ENCODE peak calls at places on chromosomes 1 and 21, in six cellular contexts. M is hepatocyte, J is PC-3, W is HCT116, K is fibroblast of lung, P is GM23338. Z is an unnamed sample. For H3K4me1, the result is how much of the 10 kb centered on the place peaks cover.

GRCh38 chr1:22416555-22417454 is 34.8 kb upstream of the ZBTB40 start:
- DNase-seq in M (peak), J (peak), W (peak), K (peak), P (peak), Z (peak)

GRCh38 chr1:41574842-41575241 is 90.4 kb upstream of the EDN2 start:
- DNase-seq in M (no peak), J (no peak), W (no peak), K (no peak), P (no peak), Z (no peak)

GRCh38 chr1:164774819-164775654 is 216.1 kb downstream of the PBX1 start:
- DNase-seq in M (peak), J (no peak), W (no peak), K (no peak), P (no peak), Z (peak)

GRCh38 chr1:8078176-8078671 is 52.1 kb upstream of the ERRFI1 start:
- DNase-seq in M (peak), J (peak), W (peak), K (peak), P (peak), Z (no peak)

GRCh38 chr1:217562229-217562878 is 68.5 kb downstream of the GPATCH2 start:
- DNase-seq in M (no peak), J (peak), W (no peak), K (peak), P (no peak), Z (peak)

GRCh38 chr1:82578086-82578726 is 777.5 kb downstream of the ADGRL2 start:
- DNase-seq in M (no peak), J (no peak), W (no peak), K (no peak), P (no peak), Z (no peak)

GRCh38 chr1:9282436-9282955 is 10.2 kb upstream of the SPSB1 start:
- DNase-seq in M (no peak), J (no peak), W (no peak), K (no peak), P (no peak), Z (no peak)

GRCh38 chr1:205971082-205971481 is 27.8 kb upstream of the SLC26A9 start:
- DNase-seq in M (no peak), J (no peak), W (no peak), K (no peak), P (no peak), Z (no peak)

GRCh38 chr1:42209516-42210370 is 45.2 kb upstream of the GUCA2A start:
- DNase-seq in M (no peak), J (peak), W (no peak), K (peak), P (no peak), Z (no peak)

GRCh38 chr1:7938070-7938469 is 2.6 kb downstream of the TNFRSF9 start:
- DNase-seq in M (no peak), J (no peak), W (no peak), K (no peak), P (no peak), Z (no peak)

GRCh38 chr1:92820551-92820950 is 11.3 kb upstream of the RPL5 start:
- DNase-seq in M (no peak), J (no peak), W (no peak), K (no peak), P (no peak), Z (no peak)

GRCh38 chr1:181675091-181675490 is 191.8 kb downstream of the CACNA1E start:
- DNase-seq in M (no peak), J (no peak), W (no peak), K (no peak), P (no peak), Z (no peak)

GRCh38 chr1:58143972-58144752 is 402.4 kb downstream of the OMA1 start:
- DNase-seq in M (no peak), J (no peak), W (no peak), K (no peak), P (no peak), Z (peak)

GRCh38 chr1:46549697-46550681 is 1.5 kb downstream of the KNCN start:
- DNase-seq in M (peak), J (peak), W (no peak), K (peak), P (peak), Z (peak)

GRCh38 chr1:205983925-205984725 is 19.1 kb downstream of the RAB7B start:
- DNase-seq in M (peak), J (peak), W (peak), K (peak), P (peak), Z (peak)

GRCh38 chr1:53560572-53561487 is 101.6 kb downstream of the DMRTB1 start:
- DNase-seq in M (no peak), J (no peak), W (no peak), K (peak), P (no peak), Z (peak)

GRCh38 chr1:224504642-224505041 is 70.0 kb upstream of the WDR26 start:
- DNase-seq in M (no peak), J (no peak), W (no peak), K (no peak), P (no peak), Z (no peak)

GRCh38 chr1:33255347-33256311 is 663 bp upstream of the ZNF362 start:
- DNase-seq in M (peak), J (peak), W (peak), K (peak), P (peak), Z (peak)

GRCh38 chr1:210132582-210132981 is 100.0 kb upstream of the SERTAD4 start:
- DNase-seq in M (peak), J (peak), W (no peak), K (peak), P (peak), Z (peak)

GRCh38 chr21:45255381-45256020 is 32.2 kb downstream of the POFUT2 start:
- DNase-seq in M (no peak), J (peak), W (peak), K (no peak), P (no peak), Z (no peak)

GRCh38 chr1:238606457-238606856 is 715.7 kb upstream of the ZP4 start:
- DNase-seq in M (no peak), J (peak), W (no peak), K (no peak), P (no peak), Z (no peak)

GRCh38 chr1:82586473-82586872 is 785.7 kb downstream of the ADGRL2 start:
- DNase-seq in M (no peak), J (no peak), W (no peak), K (peak), P (no peak), Z (no peak)

GRCh38 chr1:199243423-199244061 is 604.7 kb downstream of the PTPRC start:
- DNase-seq in M (peak), J (peak), W (peak), K (peak), P (peak), Z (peak)

GRCh38 chr21:36446296-36446695 is 33.6 kb downstream of the CLDN14 start:
- DNase-seq in M (no peak), J (no peak), W (no peak), K (no peak), P (no peak), Z (no peak)

GRCh38 chr1:4655674-4656532 is 1.5 kb downstream of the AJAP1 start:
- DNase-seq in M (peak), J (peak), W (no peak), K (no peak), P (no peak), Z (peak)

GRCh38 chr1:4653796-4654715 is at the start of gene AJAP1:
- DNase-seq in M (peak), J (no peak), W (no peak), K (no peak), P (no peak), Z (no peak)

GRCh38 chr1:4653328-4653660 is 1.1 kb upstream of the AJAP1 start:
- DNase-seq in M (no peak), J (no peak), W (no peak), K (no peak), P (no peak), Z (no peak)

GRCh38 chr1:4656533-4657140 is 2.2 kb downstream of the AJAP1 start:
- DNase-seq in M (no peak), J (no peak), W (no peak), K (no peak), P (no peak), Z (no peak)

GRCh38 chr1:4654764-4655673 is 610 bp downstream of the AJAP1 start:
- DNase-seq in M (peak), J (no peak), W (no peak), K (no peak), P (no peak), Z (no peak)
- TF ChIP-seq EZH2 in M (peak), J (no peak), W (no peak), K (no peak), P (no peak), Z (no peak)

GRCh38 chr1:40382110-40382464 is 8.6 kb downstream of the SMAP2 start:
- DNase-seq in M (no peak), J (peak), W (no peak), K (no peak), P (no peak), Z (no peak)
- H3K4me1 ChIP-seq in M (under half), J (half or more), W (under half), K (under half), P (under half), Z (half or more)

DNA sequence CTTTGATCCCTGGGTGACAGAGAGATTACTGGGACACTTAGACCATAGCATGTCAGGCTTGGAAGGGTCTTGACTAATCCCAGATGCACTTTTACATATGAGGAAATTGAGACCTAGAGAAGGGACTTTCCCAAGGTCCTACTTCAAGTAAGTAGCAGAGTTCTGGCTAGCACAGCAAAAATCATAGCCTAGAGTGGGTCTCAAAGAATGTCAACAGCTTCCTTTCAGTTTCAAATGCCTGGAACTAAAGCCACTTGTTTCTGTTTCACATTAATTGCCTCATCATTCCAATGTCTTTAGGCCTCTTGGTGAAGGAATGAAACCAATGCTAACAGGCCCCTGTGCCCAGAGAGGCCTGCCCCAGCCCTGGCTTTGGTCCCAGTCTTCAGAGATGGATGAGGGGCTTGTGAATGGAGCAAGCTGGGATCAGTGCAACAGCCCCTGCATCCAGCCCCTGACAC is 26.6 kb downstream of the ATF3 start:
- DNase-seq in M (no peak), J (no peak), W (no peak), K (peak), P (no peak), Z (no peak)
- H3K27ac ChIP-seq in M (peak), J (no peak), W (no peak), K (peak), P (no peak), Z (peak)

GRCh38 chr1:47683402-47683801 is 245.6 kb downstream of the FOXD2 start:
- DNase-seq in M (no peak), J (no peak), W (no peak), K (no peak), P (no peak), Z (no peak)
- TF ChIP-seq EZH2 in M (no peak), J (no peak), W (no peak), K (no peak), P (no peak), Z (no peak)

GRCh38 chr1:154937051-154937987 is 800 bp upstream of the PMVK start:
- DNase-seq in M (peak), J (peak), W (peak), K (peak), P (peak), Z (peak)

GRCh38 chr1:154938604-154939399 is 2.3 kb upstream of the PMVK start:
- DNase-seq in M (peak), J (peak), W (no peak), K (no peak), P (no peak), Z (no peak)

GRCh38 chr1:154935749-154936415 is 637 bp downstream of the PMVK start:
- DNase-seq in M (no peak), J (no peak), W (no peak), K (no peak), P (no peak), Z (no peak)

GRCh38 chr1:154936416-154937050 is at the start of gene PMVK:
- DNase-seq in M (peak), J (peak), W (peak), K (peak), P (peak), Z (peak)

DNA sequence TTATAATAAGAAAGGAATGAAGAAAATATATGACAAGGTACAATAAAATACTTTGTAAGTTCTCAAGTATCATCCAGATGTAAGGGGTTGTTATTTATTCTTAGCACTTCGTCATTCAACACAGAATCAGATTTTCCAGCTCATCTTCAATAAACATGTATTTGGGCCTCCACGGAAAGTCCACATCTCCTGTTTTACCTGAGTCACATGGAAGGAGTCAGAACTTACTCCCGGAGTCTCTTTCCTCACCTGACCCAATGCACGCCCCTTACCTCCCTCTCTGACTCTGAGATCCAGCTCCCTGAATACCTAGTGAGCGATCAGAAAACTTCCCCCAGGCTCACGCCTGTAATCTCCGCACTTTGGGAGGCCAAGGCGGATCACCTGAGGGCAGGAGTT is 1.5 kb upstream of the PMVK start:
- DNase-seq in M (no peak), J (peak), W (no peak), K (no peak), P (no peak), Z (no peak)
- H3K4me1 ChIP-seq in M (under half), J (under half), W (under half), K (under half), P (under half), Z (half or more)

DNA sequence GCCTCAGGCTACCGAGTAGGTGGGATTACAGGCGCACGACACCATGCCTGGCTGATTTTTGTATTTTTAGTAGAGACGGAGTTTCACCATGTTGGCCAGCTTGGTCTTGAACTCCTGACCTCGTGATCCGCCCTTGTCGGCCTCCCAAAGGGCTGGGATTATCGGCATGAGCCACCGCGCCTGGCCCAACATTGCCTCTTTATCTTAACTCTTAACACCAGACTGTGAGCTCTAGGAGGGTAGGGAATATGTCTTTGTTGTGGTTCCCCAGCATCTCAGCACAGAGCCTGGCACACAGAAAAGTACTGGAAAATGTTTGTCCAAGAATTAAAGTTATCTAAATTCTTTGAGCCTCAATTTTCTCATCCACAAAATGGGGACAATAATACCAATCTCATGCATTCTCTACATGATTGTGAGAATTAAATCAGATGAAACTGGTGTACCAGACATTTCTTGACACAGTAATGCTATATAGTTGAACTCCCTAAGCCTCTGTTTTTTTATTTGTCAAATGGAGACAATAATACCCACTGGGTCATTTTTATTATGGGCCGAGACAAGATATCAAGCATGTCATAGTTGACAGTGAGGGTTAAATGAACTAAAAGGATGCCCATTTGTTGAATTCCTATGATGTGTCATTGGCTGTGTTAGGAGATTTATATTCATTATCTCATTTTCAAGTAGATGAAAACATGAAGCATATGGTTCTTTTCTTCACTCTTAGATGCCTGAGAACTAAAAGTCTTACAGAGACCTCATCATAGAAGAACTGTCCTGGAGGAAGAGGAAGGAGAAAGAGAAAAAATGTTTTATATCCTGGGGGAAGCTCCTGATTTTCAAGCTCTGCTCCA is 17.7 kb upstream of the OTUD3 start:
- DNase-seq in M (no peak), J (no peak), W (no peak), K (no peak), P (no peak), Z (no peak)
- H3K27ac ChIP-seq in M (peak), J (peak), W (no peak), K (no peak), P (no peak), Z (no peak)

GRCh38 chr1:1780598-1781525 is 2.6 kb upstream of the NADK start:
- DNase-seq in M (no peak), J (no peak), W (no peak), K (no peak), P (no peak), Z (no peak)

GRCh38 chr1:1781526-1781903 is 3.2 kb upstream of the NADK start:
- DNase-seq in M (no peak), J (no peak), W (no peak), K (no peak), P (no peak), Z (no peak)

GRCh38 chr1:1783320-1783719 is 5.0 kb upstream of the NADK start:
- DNase-seq in M (no peak), J (no peak), W (no peak), K (no peak), P (no peak), Z (no peak)

GRCh38 chr1:1784933-1785332 is 6.7 kb upstream of the NADK start:
- DNase-seq in M (no peak), J (no peak), W (no peak), K (no peak), P (no peak), Z (no peak)

GRCh38 chr1:1782399-1783221 is 4.3 kb upstream of the NADK start:
- DNase-seq in M (peak), J (peak), W (no peak), K (peak), P (peak), Z (no peak)
- TF ChIP-seq EZH2 in M (no peak), J (no peak), W (no peak), K (no peak), P (no peak), Z (no peak)

Z was measured in A673.